ENCODE peak calls at places on chromosomes 6 and 20, in eight cellular contexts. One of them, this sample, is unnamed.

GRCh38 chr6:96235927-96236326 is 220.2 kb downstream of the FUT9 start:
- DNase-seq in pancreas: no peak
- DNase-seq in upper lobe of right lung: no peak
- DNase-seq in ovary: no peak
- DNase-seq in Peyer's patch: no peak
- DNase-seq in activated CD8-positive, alpha-beta T cell treated with anti-CD3 and anti-CD28 coated beads for 36 hours: no peak
- DNase-seq in foreskin fibroblast: no peak
- DNase-seq in GM23338: no peak
- DNase-seq in this sample: no peak

GRCh38 chr6:40854592-40854991 is 184.4 kb downstream of the UNC5CL start:
- DNase-seq in foreskin fibroblast: no peak
- DNase-seq in GM23338: no peak
- DNase-seq in activated CD8-positive, alpha-beta T cell treated with anti-CD3 and anti-CD28 coated beads for 36 hours: no peak
- DNase-seq in pancreas: no peak
- DNase-seq in Peyer's patch: no peak
- DNase-seq in ovary: no peak
- DNase-seq in upper lobe of right lung: no peak
- DNase-seq in this sample: no peak

GRCh38 chr6:108541843-108542795 is 18.6 kb upstream of the FOXO3 start:
- DNase-seq in ovary: peak; percentile 80
- DNase-seq in pancreas: peak; percentile 59
- DNase-seq in Peyer's patch: peak; percentile 90
- DNase-seq in GM23338: peak; percentile 89
- DNase-seq in activated CD8-positive, alpha-beta T cell treated with anti-CD3 and anti-CD28 coated beads for 36 hours: peak; percentile 79
- DNase-seq in foreskin fibroblast: peak; percentile 90
- DNase-seq in upper lobe of right lung: no peak
- DNase-seq in this sample: peak; percentile 75

GRCh38 chr6:38012573-38012972 is 193.0 kb downstream of the ZFAND3 start:
- DNase-seq in pancreas: no peak
- DNase-seq in upper lobe of right lung: no peak
- DNase-seq in foreskin fibroblast: peak; percentile 69
- DNase-seq in ovary: peak; percentile 18
- DNase-seq in activated CD8-positive, alpha-beta T cell treated with anti-CD3 and anti-CD28 coated beads for 36 hours: peak; percentile 39
- DNase-seq in GM23338: peak; percentile 50
- DNase-seq in Peyer's patch: peak; percentile 59
- DNase-seq in this sample: no peak

GRCh38 chr6:170050591-170051041 is 240.3 kb downstream of the DLL1 start:
- DNase-seq in pancreas: no peak
- DNase-seq in GM23338: no peak
- DNase-seq in ovary: no peak
- DNase-seq in activated CD8-positive, alpha-beta T cell treated with anti-CD3 and anti-CD28 coated beads for 36 hours: no peak
- DNase-seq in upper lobe of right lung: peak; percentile 51
- DNase-seq in foreskin fibroblast: no peak
- DNase-seq in Peyer's patch: peak; percentile 44
- DNase-seq in this sample: peak; percentile 14

GRCh38 chr20:36808317-36809257 is 35.0 kb upstream of the DSN1 start:
- DNase-seq in activated CD8-positive, alpha-beta T cell treated with anti-CD3 and anti-CD28 coated beads for 36 hours: peak; percentile 88
- DNase-seq in upper lobe of right lung: peak; percentile 83
- DNase-seq in pancreas: peak; percentile 13
- DNase-seq in ovary: peak; percentile 61
- DNase-seq in GM23338: peak; percentile 84
- DNase-seq in foreskin fibroblast: peak; percentile 96
- DNase-seq in Peyer's patch: peak; percentile 92
- DNase-seq in this sample: no peak

GRCh38 chr6:26473758-26474438 is 16.1 kb downstream of the BTN2A1 start:
- DNase-seq in pancreas: peak; percentile 63
- DNase-seq in activated CD8-positive, alpha-beta T cell treated with anti-CD3 and anti-CD28 coated beads for 36 hours: peak; percentile 88
- DNase-seq in upper lobe of right lung: peak; percentile 85
- DNase-seq in Peyer's patch: peak; percentile 94
- DNase-seq in foreskin fibroblast: peak; percentile 96
- DNase-seq in ovary: peak; percentile 83
- DNase-seq in GM23338: peak; percentile 69
- DNase-seq in this sample: peak; percentile 58

GRCh38 chr6:143615785-143616184 is 62.0 kb upstream of the PHACTR2 start:
- DNase-seq in activated CD8-positive, alpha-beta T cell treated with anti-CD3 and anti-CD28 coated beads for 36 hours: no peak
- DNase-seq in Peyer's patch: no peak
- DNase-seq in ovary: no peak
- DNase-seq in pancreas: no peak
- DNase-seq in upper lobe of right lung: no peak
- DNase-seq in foreskin fibroblast: no peak
- DNase-seq in GM23338: no peak
- DNase-seq in this sample: no peak

GRCh38 chr20:40192083-40192482 is 497.0 kb downstream of the MAFB start:
- DNase-seq in ovary: no peak
- DNase-seq in Peyer's patch: no peak
- DNase-seq in activated CD8-positive, alpha-beta T cell treated with anti-CD3 and anti-CD28 coated beads for 36 hours: no peak
- DNase-seq in foreskin fibroblast: peak; percentile 8
- DNase-seq in upper lobe of right lung: no peak
- DNase-seq in pancreas: no peak
- DNase-seq in GM23338: no peak
- DNase-seq in this sample: no peak

GRCh38 chr20:62739581-62740285 is 31.1 kb downstream of the NTSR1 start:
- DNase-seq in GM23338: no peak
- DNase-seq in Peyer's patch: peak; percentile 79
- DNase-seq in ovary: no peak
- DNase-seq in pancreas: no peak
- DNase-seq in upper lobe of right lung: peak; percentile 66
- DNase-seq in activated CD8-positive, alpha-beta T cell treated with anti-CD3 and anti-CD28 coated beads for 36 hours: peak; percentile 64
- DNase-seq in foreskin fibroblast: peak; percentile 85
- DNase-seq in this sample: no peak

GRCh38 chr6:27136077-27136644 is 111.3 kb upstream of the PRSS16 start:
- DNase-seq in upper lobe of right lung: no peak
- DNase-seq in GM23338: peak; percentile 51
- DNase-seq in activated CD8-positive, alpha-beta T cell treated with anti-CD3 and anti-CD28 coated beads for 36 hours: no peak
- DNase-seq in pancreas: no peak
- DNase-seq in ovary: no peak
- DNase-seq in foreskin fibroblast: no peak
- DNase-seq in Peyer's patch: no peak
- DNase-seq in this sample: no peak

GRCh38 chr6:167997642-167998041 is at the start of gene KIF25:
- DNase-seq in upper lobe of right lung: no peak
- DNase-seq in foreskin fibroblast: no peak
- DNase-seq in GM23338: no peak
- DNase-seq in activated CD8-positive, alpha-beta T cell treated with anti-CD3 and anti-CD28 coated beads for 36 hours: no peak
- DNase-seq in Peyer's patch: no peak
- DNase-seq in ovary: no peak
- DNase-seq in pancreas: no peak
- DNase-seq in this sample: no peak

GRCh38 chr6:107489636-107490567 is at the start of gene SOBP:
- DNase-seq in foreskin fibroblast: peak; percentile 69
- DNase-seq in Peyer's patch: peak; percentile 56
- DNase-seq in ovary: peak; percentile 84
- DNase-seq in pancreas: peak; percentile 18
- DNase-seq in activated CD8-positive, alpha-beta T cell treated with anti-CD3 and anti-CD28 coated beads for 36 hours: peak; percentile 55
- DNase-seq in upper lobe of right lung: peak; percentile 77
- DNase-seq in GM23338: peak; percentile 72
- DNase-seq in this sample: peak; percentile 64

GRCh38 chr20:58651823-58652605 is 931 bp downstream of the STX16 start:
- DNase-seq in ovary: no peak
- DNase-seq in GM23338: peak; percentile 97
- DNase-seq in foreskin fibroblast: peak; percentile 82
- DNase-seq in Peyer's patch: peak; percentile 84
- DNase-seq in upper lobe of right lung: peak; percentile 77
- DNase-seq in pancreas: peak; percentile 34
- DNase-seq in activated CD8-positive, alpha-beta T cell treated with anti-CD3 and anti-CD28 coated beads for 36 hours: peak; percentile 69
- DNase-seq in this sample: no peak

GRCh38 chr6:157669747-157670216 is 153.3 kb upstream of the SNX9 start:
- DNase-seq in activated CD8-positive, alpha-beta T cell treated with anti-CD3 and anti-CD28 coated beads for 36 hours: peak; percentile 13
- DNase-seq in pancreas: no peak
- DNase-seq in GM23338: peak; percentile 70
- DNase-seq in Peyer's patch: peak; percentile 81
- DNase-seq in upper lobe of right lung: peak; percentile 80
- DNase-seq in foreskin fibroblast: peak; percentile 92
- DNase-seq in ovary: peak; percentile 84
- DNase-seq in this sample: no peak

GRCh38 chr6:159654483-159655098 is 38.5 kb downstream of the SOD2 start:
- DNase-seq in ovary: no peak
- DNase-seq in upper lobe of right lung: no peak
- DNase-seq in foreskin fibroblast: peak; percentile 72
- DNase-seq in GM23338: peak; percentile 87
- DNase-seq in pancreas: no peak
- DNase-seq in activated CD8-positive, alpha-beta T cell treated with anti-CD3 and anti-CD28 coated beads for 36 hours: no peak
- DNase-seq in Peyer's patch: no peak
- DNase-seq in this sample: no peak

GRCh38 chr20:8104252-8104651 is 27.8 kb upstream of the PLCB1 start:
- DNase-seq in GM23338: no peak
- DNase-seq in upper lobe of right lung: no peak
- DNase-seq in pancreas: no peak
- DNase-seq in foreskin fibroblast: no peak
- DNase-seq in ovary: no peak
- DNase-seq in Peyer's patch: no peak
- DNase-seq in activated CD8-positive, alpha-beta T cell treated with anti-CD3 and anti-CD28 coated beads for 36 hours: no peak
- DNase-seq in this sample: no peak
- TF ChIP-seq CTCF in GM23338: no peak
- TF ChIP-seq CTCF in upper lobe of right lung: no peak
- TF ChIP-seq CTCF in pancreas: no peak
- TF ChIP-seq CTCF in foreskin fibroblast: no peak
- TF ChIP-seq CTCF in ovary: no peak
- TF ChIP-seq CTCF in Peyer's patch: no peak
- TF ChIP-seq CTCF in activated CD8-positive, alpha-beta T cell treated with anti-CD3 and anti-CD28 coated beads for 36 hours: no peak
- TF ChIP-seq CTCF in this sample: no peak

GRCh38 chr6:166382933-166383816 is at the start of gene MPC1:
- DNase-seq in foreskin fibroblast: peak; percentile 99
- DNase-seq in ovary: peak; percentile 94
- DNase-seq in GM23338: peak; percentile 98
- DNase-seq in pancreas: peak; percentile 97
- DNase-seq in upper lobe of right lung: peak; percentile 99
- DNase-seq in activated CD8-positive, alpha-beta T cell treated with anti-CD3 and anti-CD28 coated beads for 36 hours: peak; percentile 95
- DNase-seq in Peyer's patch: peak; percentile 98
- DNase-seq in this sample: peak; percentile 91

GRCh38 chr6:166379800-166380199 is 2.9 kb downstream of the MPC1 start:
- DNase-seq in upper lobe of right lung: no peak
- DNase-seq in Peyer's patch: no peak
- DNase-seq in pancreas: peak; percentile 66
- DNase-seq in ovary: no peak
- DNase-seq in foreskin fibroblast: no peak
- DNase-seq in GM23338: no peak
- DNase-seq in activated CD8-positive, alpha-beta T cell treated with anti-CD3 and anti-CD28 coated beads for 36 hours: no peak
- DNase-seq in this sample: no peak

GRCh38 chr6:166381381-166381732 is 1.4 kb downstream of the MPC1 start:
- DNase-seq in GM23338: no peak
- DNase-seq in activated CD8-positive, alpha-beta T cell treated with anti-CD3 and anti-CD28 coated beads for 36 hours: no peak
- DNase-seq in ovary: no peak
- DNase-seq in upper lobe of right lung: no peak
- DNase-seq in foreskin fibroblast: no peak
- DNase-seq in Peyer's patch: no peak
- DNase-seq in pancreas: no peak
- DNase-seq in this sample: no peak

GRCh38 chr6:166382500-166382932 is 224 bp downstream of the MPC1 start:
- DNase-seq in Peyer's patch: no peak
- DNase-seq in pancreas: no peak
- DNase-seq in upper lobe of right lung: no peak
- DNase-seq in foreskin fibroblast: no peak
- DNase-seq in GM23338: no peak
- DNase-seq in activated CD8-positive, alpha-beta T cell treated with anti-CD3 and anti-CD28 coated beads for 36 hours: no peak
- DNase-seq in ovary: peak; percentile 29
- DNase-seq in this sample: no peak

DNA sequence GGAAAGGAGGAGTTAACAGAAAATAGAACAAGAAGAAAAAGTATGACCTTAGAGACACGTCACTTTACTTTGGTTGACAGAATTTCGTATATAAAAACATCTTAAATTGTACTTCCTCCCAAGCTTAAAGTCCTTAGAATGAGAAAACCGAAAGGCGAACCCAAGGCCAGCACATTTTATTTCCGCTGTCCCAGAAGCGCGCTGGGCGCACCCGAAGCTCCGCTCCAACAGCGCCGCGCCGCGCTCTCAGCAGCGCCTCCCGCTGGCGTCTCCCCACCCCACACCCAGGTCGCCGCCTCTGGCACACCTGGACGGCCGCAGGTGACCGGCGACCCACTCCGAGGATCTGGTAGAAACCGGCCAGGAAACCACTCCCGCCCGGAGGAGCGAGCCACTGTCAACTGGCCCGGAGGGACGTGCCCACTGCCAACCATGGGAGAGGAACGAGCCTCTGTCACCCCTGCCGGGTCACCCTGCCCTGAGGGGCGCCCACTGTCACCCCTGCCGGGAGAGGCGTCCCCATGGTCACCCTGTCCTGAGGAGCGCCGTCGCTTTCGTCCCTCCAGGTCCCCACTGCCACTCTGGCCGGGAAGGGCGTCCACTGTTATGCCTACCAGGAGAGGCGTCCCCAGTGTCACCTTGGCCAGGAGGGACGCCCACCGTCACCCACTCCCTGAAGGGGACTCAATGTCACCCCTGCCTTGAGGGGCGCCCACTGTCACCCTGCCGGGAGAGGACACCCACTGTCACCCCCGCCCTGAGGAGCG is 824 bp downstream of the MPC1 start:
- DNase-seq in Peyer's patch: peak; percentile 93
- DNase-seq in ovary: peak; percentile 53
- DNase-seq in foreskin fibroblast: peak; percentile 74
- DNase-seq in GM23338: peak; percentile 84
- DNase-seq in upper lobe of right lung: peak; percentile 93
- DNase-seq in activated CD8-positive, alpha-beta T cell treated with anti-CD3 and anti-CD28 coated beads for 36 hours: peak; percentile 83
- DNase-seq in pancreas: peak; percentile 89
- DNase-seq in this sample: peak; percentile 77
- TF ChIP-seq CTCF in Peyer's patch: peak; percentile 64
- TF ChIP-seq CTCF in ovary: peak; percentile 18
- TF ChIP-seq CTCF in foreskin fibroblast: peak; percentile 67
- TF ChIP-seq CTCF in GM23338: peak; percentile 90
- TF ChIP-seq CTCF in upper lobe of right lung: peak; percentile 81
- TF ChIP-seq CTCF in activated CD8-positive, alpha-beta T cell treated with anti-CD3 and anti-CD28 coated beads for 36 hours: peak; percentile 96
- TF ChIP-seq CTCF in pancreas: peak; percentile 83
- TF ChIP-seq CTCF in this sample: peak; percentile 68

GRCh38 chr6:147774856-147775255 is 266.4 kb downstream of the SAMD5 start:
- DNase-seq in activated CD8-positive, alpha-beta T cell treated with anti-CD3 and anti-CD28 coated beads for 36 hours: no peak
- DNase-seq in upper lobe of right lung: no peak
- DNase-seq in ovary: no peak
- DNase-seq in foreskin fibroblast: no peak
- DNase-seq in pancreas: no peak
- DNase-seq in GM23338: peak; percentile 65
- DNase-seq in Peyer's patch: no peak
- DNase-seq in this sample: no peak
- TF ChIP-seq CTCF in activated CD8-positive, alpha-beta T cell treated with anti-CD3 and anti-CD28 coated beads for 36 hours: no peak
- TF ChIP-seq CTCF in upper lobe of right lung: no peak
- TF ChIP-seq CTCF in ovary: no peak
- TF ChIP-seq CTCF in foreskin fibroblast: no peak
- TF ChIP-seq CTCF in pancreas: no peak
- TF ChIP-seq CTCF in GM23338: peak; percentile 73
- TF ChIP-seq CTCF in Peyer's patch: no peak
- TF ChIP-seq CTCF in this sample: peak; percentile 32

DNA sequence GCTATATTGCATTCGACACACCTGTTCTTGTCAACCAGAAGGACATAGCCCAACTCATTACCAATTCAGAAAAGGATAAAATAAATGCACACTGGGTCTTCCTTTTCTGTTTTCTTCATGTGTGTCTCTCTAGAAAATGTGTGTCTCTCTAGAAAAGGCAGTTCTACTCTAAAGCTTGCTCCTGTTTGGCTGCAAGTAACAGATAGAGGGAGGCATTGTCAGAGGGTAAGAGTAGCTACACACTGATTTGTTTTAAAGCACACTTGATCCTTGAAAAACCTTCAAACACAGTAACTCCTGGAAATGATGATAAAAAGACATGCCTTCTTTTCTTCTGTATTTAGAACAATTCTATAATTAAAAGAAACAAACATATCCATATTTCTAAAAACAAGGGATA is 21.3 kb downstream of the GRM1 start:
- DNase-seq in ovary: no peak
- DNase-seq in Peyer's patch: no peak
- DNase-seq in pancreas: no peak
- DNase-seq in upper lobe of right lung: no peak
- DNase-seq in foreskin fibroblast: no peak
- DNase-seq in GM23338: no peak
- DNase-seq in activated CD8-positive, alpha-beta T cell treated with anti-CD3 and anti-CD28 coated beads for 36 hours: no peak
- DNase-seq in this sample: no peak
- TF ChIP-seq CTCF in ovary: no peak
- TF ChIP-seq CTCF in Peyer's patch: no peak
- TF ChIP-seq CTCF in pancreas: no peak
- TF ChIP-seq CTCF in upper lobe of right lung: no peak
- TF ChIP-seq CTCF in foreskin fibroblast: no peak
- TF ChIP-seq CTCF in GM23338: peak; percentile 49
- TF ChIP-seq CTCF in activated CD8-positive, alpha-beta T cell treated with anti-CD3 and anti-CD28 coated beads for 36 hours: no peak
- TF ChIP-seq CTCF in this sample: no peak